ENCODE peak calls at places on chromosomes 16 and 17, in five cellular contexts. L is astrocyte, W is SK-N-SH, T is breast epithelium, X is HCT116. O is an unnamed sample.

GRCh38 chr17:5584971-5585794 is 874 bp upstream of the NLRP1 start:
- DNase-seq in X (no peak), L (peak), W (no peak), T (no peak), O (peak)

GRCh38 chr16:86682219-86682904 is 104.0 kb downstream of the FOXL1 start:
- DNase-seq in L (no peak), X (no peak), W (no peak), T (no peak), O (no peak)

GRCh38 chr16:10120953-10121352 is 61.3 kb downstream of the GRIN2A start:
- DNase-seq in T (no peak), L (peak), W (no peak), X (no peak), O (no peak)

GRCh38 chr17:57077000-57077399 is 8.0 kb upstream of the AKAP1 start:
- DNase-seq in L (no peak), X (no peak), T (no peak), W (no peak), O (no peak)

GRCh38 chr17:63441654-63442053 is 4.5 kb downstream of the CYB561 start:
- DNase-seq in X (no peak), L (no peak), T (no peak), W (no peak), O (no peak)

GRCh38 chr16:82452002-82452741 is 174.6 kb upstream of the CDH13 start:
- DNase-seq in L (no peak), W (no peak), X (no peak), T (no peak), O (no peak)

GRCh38 chr17:17691468-17692263 is 10.4 kb downstream of the RAI1 start:
- DNase-seq in L (no peak), T (no peak), W (no peak), X (no peak), O (no peak)

GRCh38 chr16:79283578-79283977 is 317.0 kb downstream of the MAF start:
- DNase-seq in T (no peak), X (no peak), W (no peak), L (no peak), O (no peak)

GRCh38 chr16:30491744-30492308 is 19.3 kb downstream of the ITGAL start:
- DNase-seq in L (peak), X (no peak), T (peak), W (no peak), O (peak)

GRCh38 chr16:1778200-1779179 is 3.9 kb downstream of the SPSB3 start:
- DNase-seq in W (no peak), X (no peak), L (no peak), T (no peak), O (no peak)

GRCh38 chr17:35368086-35368824 is 5.2 kb downstream of the SLFN11 start:
- DNase-seq in W (no peak), L (no peak), X (no peak), T (no peak), O (no peak)
- H3K4me3 ChIP-seq in W (no peak), L (no peak), X (no peak), T (no peak), O (no peak)

GRCh38 chr17:8865385-8865784 is 2.1 kb downstream of the PIK3R6 start:
- DNase-seq in X (no peak), W (no peak), L (no peak), T (no peak), O (no peak)

GRCh38 chr17:8868529-8868951 is 1.1 kb upstream of the PIK3R6 start:
- DNase-seq in T (no peak), L (no peak), X (no peak), W (no peak), O (no peak)

GRCh38 chr17:8868092-8868491 is 618 bp upstream of the PIK3R6 start:
- DNase-seq in W (no peak), X (no peak), T (no peak), L (no peak), O (no peak)

GRCh38 chr17:8867361-8867981 is at the start of gene PIK3R6:
- DNase-seq in T (no peak), X (no peak), W (no peak), L (no peak), O (no peak)

DNA sequence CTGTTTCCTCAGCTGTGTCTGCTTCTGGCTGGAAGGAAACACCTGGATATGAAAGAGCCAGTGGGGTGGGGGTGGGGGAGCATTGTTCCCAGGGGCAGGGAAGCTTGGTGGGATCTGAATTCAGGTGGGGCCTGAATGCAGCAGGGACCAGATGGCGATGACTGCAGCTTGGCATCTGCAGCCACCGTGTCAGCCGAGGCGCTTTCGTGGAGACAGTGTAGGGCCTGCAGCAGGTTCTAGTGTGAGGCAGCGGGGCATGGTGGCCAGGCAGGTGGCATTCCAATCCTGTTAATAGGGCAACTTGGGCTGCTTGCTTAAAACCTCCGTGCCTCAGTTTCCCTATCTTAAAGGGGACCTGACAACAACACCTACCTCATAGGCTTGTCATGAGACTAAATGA is 1.7 kb downstream of the PIK3R6 start:
- DNase-seq in T (no peak), W (no peak), X (no peak), L (no peak), O (no peak)
- H3K4me3 ChIP-seq in T (no peak), W (no peak), X (no peak), L (no peak), O (no peak)

GRCh38 chr17:43998552-43998951 is 5.9 kb upstream of the NAGS start:
- DNase-seq in L (peak), T (no peak), W (no peak), X (no peak), O (no peak)

GRCh38 chr17:43995150-43995471 is 9.3 kb upstream of the NAGS start:
- DNase-seq in T (no peak), W (no peak), X (no peak), L (no peak), O (no peak)

GRCh38 chr17:43992641-43993040 is 11.8 kb upstream of the NAGS start:
- DNase-seq in L (no peak), W (no peak), X (no peak), T (no peak), O (no peak)

GRCh38 chr17:43999024-43999423 is 5.4 kb upstream of the NAGS start:
- DNase-seq in L (no peak), W (no peak), T (no peak), X (no peak), O (no peak)

DNA sequence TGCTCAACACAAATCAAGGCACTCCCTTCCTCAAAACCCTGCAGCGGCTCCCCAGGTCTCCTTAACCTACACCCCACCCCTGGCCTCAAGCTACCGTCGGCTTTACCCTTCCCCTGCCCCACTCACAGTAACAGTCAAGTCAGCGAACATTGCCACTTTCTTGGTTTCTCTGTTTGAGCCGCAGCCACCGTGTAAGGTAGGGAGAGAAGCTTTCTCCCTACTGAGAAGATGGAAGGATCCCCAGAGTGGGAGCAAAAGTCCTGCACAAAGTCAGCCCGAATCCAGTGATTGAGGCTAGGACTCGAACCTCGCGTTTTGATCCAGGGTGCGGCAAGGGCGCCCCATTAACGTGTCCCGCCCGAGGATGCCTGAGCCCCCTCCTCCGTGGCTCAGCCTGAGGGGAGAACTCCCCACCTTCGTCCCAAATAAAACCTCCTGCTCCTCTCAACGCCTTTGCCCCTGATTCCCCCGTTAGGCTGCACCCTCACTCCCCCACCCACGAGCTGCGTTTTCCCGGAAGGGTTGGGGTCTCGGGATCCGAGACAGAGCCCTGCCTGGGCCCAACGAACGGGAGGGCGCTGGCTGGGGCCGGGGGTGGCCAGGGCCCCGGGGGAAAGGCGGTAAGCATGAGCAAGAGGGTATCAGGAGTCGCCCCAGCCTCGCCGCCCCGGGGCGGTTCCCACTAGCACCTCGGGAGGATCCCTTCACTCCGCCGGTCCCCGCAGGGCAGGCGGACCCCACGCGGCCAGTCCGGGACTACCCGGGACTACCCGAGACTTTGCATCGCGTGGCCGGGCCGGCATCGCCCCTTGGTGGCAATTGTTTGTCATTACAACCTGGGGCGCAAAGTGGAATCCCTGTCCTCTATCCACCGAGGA is 9.9 kb upstream of the NAGS start:
- DNase-seq in T (peak), L (no peak), X (no peak), W (peak), O (no peak)
- H3K4me3 ChIP-seq in T (peak), L (peak), X (no peak), W (peak), O (peak)

GRCh38 chr17:27793168-27793905 is 7.0 kb downstream of the NOS2 start:
- DNase-seq in W (peak), X (no peak), L (no peak), T (no peak), O (no peak)

GRCh38 chr17:27797390-27798091 is 2.8 kb downstream of the NOS2 start:
- DNase-seq in L (no peak), X (no peak), T (no peak), W (no peak), O (no peak)

GRCh38 chr17:27798376-27798775 is 2.0 kb downstream of the NOS2 start:
- DNase-seq in X (no peak), W (no peak), T (no peak), L (no peak), O (no peak)

GRCh38 chr17:27792095-27792494 is 8.2 kb downstream of the NOS2 start:
- DNase-seq in W (no peak), L (no peak), X (no peak), T (no peak), O (no peak)

DNA sequence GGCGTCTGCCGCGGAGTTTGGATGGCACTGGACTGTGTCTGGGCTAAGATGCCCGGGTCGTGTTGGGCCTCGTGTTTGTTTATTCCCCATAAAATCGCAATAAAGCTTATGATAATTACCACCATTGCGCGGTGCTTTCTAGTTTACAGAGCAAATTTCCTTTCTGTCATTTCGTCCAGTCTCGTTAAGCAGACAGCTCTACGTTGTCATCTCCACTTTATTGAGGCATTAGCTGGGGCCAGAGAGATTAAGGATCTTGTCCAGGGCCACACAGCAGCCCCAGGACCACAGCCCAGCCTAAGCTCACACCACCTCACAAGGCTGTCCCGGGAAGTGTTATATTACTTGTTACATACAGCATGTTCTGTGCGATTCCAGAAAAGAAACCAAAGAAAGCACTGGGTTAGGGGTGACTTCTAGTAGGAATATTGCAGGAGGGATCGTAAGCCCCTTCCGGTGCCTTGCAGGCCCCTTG is 6.4 kb downstream of the NOS2 start:
- DNase-seq in W (peak), L (no peak), X (no peak), T (no peak), O (no peak)
- H3K4me3 ChIP-seq in W (peak), L (peak), X (no peak), T (peak), O (peak)